ENCODE peak calls at places on chromosome 18, in nine cellular contexts. O is stimulated activated CD8-positive, alpha-beta memory T cell treated with anti-CD3 and anti-CD28 coated beads, Interleukin-7, amount 100 ng/mL, for 24 hours; F is endothelial cell; C is right lobe of liver; N is astrocyte of the spinal cord; Q is EL; P is transverse colon; S is adipocyte; H is NB4. X is an unnamed sample.

GRCh38 chr18:66495844-66496243 is 108.0 kb downstream of the CDH19 start:
- DNase-seq in O (no peak), F (peak; percentile 85), C (no peak), N (peak; percentile 48), Q (no peak), P (peak; percentile 30), S (no peak), H (peak; percentile 59), X (peak; percentile 1)

GRCh38 chr18:70288851-70289328 is at the start of gene SOCS6:
- DNase-seq in O (peak; percentile 5), F (peak; percentile 70), C (peak; percentile 70), N (peak; percentile 58), Q (peak; percentile 73), P (peak; percentile 63), S (peak; percentile 83), H (peak; percentile 83), X (peak; percentile 75)

GRCh38 chr18:57802166-57802868 is 798 bp downstream of the ATP8B1 start:
- DNase-seq in O (no peak), F (peak; percentile 32), C (no peak), N (no peak), Q (no peak), P (no peak), S (peak; percentile 53), H (no peak), X (no peak)

GRCh38 chr18:10022365-10022764 is 108.5 kb downstream of the VAPA start:
- DNase-seq in O (no peak), F (no peak), C (no peak), N (no peak), Q (no peak), P (no peak), S (no peak), H (no peak), X (no peak)

GRCh38 chr18:63140997-63141776 is 178.4 kb downstream of the BCL2 start:
- DNase-seq in O (no peak), F (no peak), C (no peak), N (no peak), Q (no peak), P (no peak), S (no peak), H (no peak), X (no peak)

GRCh38 chr18:47931707-47932103 is 1.2 kb upstream of the SMAD2 start:
- DNase-seq in O (no peak), F (peak; percentile 18), C (no peak), N (peak; percentile 28), Q (peak; percentile 16), P (peak; percentile 33), S (peak; percentile 29), H (peak; percentile 90), X (no peak)

GRCh38 chr18:74459877-74460276 is 2.8 kb upstream of the DIPK1C start:
- DNase-seq in O (no peak), F (peak; percentile 35), C (no peak), N (no peak), Q (no peak), P (no peak), S (no peak), H (no peak), X (no peak)

GRCh38 chr18:25299426-25299825 is 52.5 kb downstream of the ZNF521 start:
- DNase-seq in O (no peak), F (no peak), C (no peak), N (peak; percentile 63), Q (peak; percentile 64), P (no peak), S (peak; percentile 76), H (peak; percentile 8), X (peak; percentile 79)

GRCh38 chr18:1499265-1499664 is 594.6 kb downstream of the ADCYAP1 start:
- DNase-seq in O (no peak), F (no peak), C (no peak), N (no peak), Q (no peak), P (no peak), S (peak; percentile 1), H (peak; percentile 2), X (no peak)

GRCh38 chr18:67486534-67486933 is 30.0 kb downstream of the DSEL start:
- DNase-seq in O (no peak), F (no peak), C (no peak), N (no peak), Q (no peak), P (no peak), S (no peak), H (no peak), X (no peak)

GRCh38 chr18:1663879-1664705 is 759.4 kb downstream of the ADCYAP1 start:
- DNase-seq in O (no peak), F (peak; percentile 75), C (peak; percentile 65), N (peak; percentile 15), Q (peak; percentile 3), P (peak; percentile 16), S (peak; percentile 17), H (peak; percentile 63), X (no peak)

GRCh38 chr18:72868666-72869661 is 1.2 kb upstream of the NETO1 start:
- DNase-seq in O (no peak), F (peak; percentile 36), C (no peak), N (peak; percentile 25), Q (no peak), P (no peak), S (peak; percentile 61), H (no peak), X (peak; percentile 24)

GRCh38 chr18:78579854-78580577 is 399.6 kb upstream of the SALL3 start:
- DNase-seq in O (no peak), F (no peak), C (no peak), N (no peak), Q (no peak), P (no peak), S (no peak), H (no peak), X (no peak)

GRCh38 chr18:68735498-68736343 is 20.8 kb upstream of the TMX3 start:
- DNase-seq in O (no peak), F (no peak), C (no peak), N (peak; percentile 67), Q (peak; percentile 61), P (no peak), S (peak; percentile 79), H (peak; percentile 56), X (peak; percentile 72)

GRCh38 chr18:47120428-47120827 is 29.9 kb downstream of the HDHD2 start:
- DNase-seq in O (no peak), F (no peak), C (no peak), N (no peak), Q (no peak), P (no peak), S (no peak), H (no peak), X (no peak)

GRCh38 chr18:47755102-47755456 is 175.4 kb downstream of the SMAD2 start:
- DNase-seq in O (no peak), F (no peak), C (no peak), N (no peak), Q (no peak), P (no peak), S (no peak), H (no peak), X (no peak)

GRCh38 chr18:46039967-46040746 is 31.9 kb downstream of the PSTPIP2 start:
- DNase-seq in O (no peak), F (no peak), C (no peak), N (no peak), Q (no peak), P (no peak), S (no peak), H (no peak), X (no peak)

GRCh38 chr18:27073404-27073830 is 111.7 kb downstream of the CHST9 start:
- DNase-seq in O (no peak), F (no peak), C (no peak), N (no peak), Q (no peak), P (no peak), S (no peak), H (no peak), X (no peak)

GRCh38 chr18:57051019-57051418 is 95.9 kb upstream of the BOD1L2 start:
- DNase-seq in O (no peak), F (no peak), C (no peak), N (no peak), Q (no peak), P (peak; percentile 41), S (no peak), H (no peak), X (no peak)

GRCh38 chr18:60022671-60023276 is 123.0 kb downstream of the PMAIP1 start:
- DNase-seq in O (no peak), F (no peak), C (no peak), N (peak; percentile 22), Q (no peak), P (no peak), S (no peak), H (no peak), X (no peak)

X was measured in fibroblast of gingiva.